ENCODE peak calls at places on chromosomes 4 and X, in ten cellular contexts. One of them, this sample, is unnamed.

GRCh38 chr4:102627831-102628523 is 126.8 kb downstream of the NFKB1 start:
- DNase-seq in aorta: no peak
- DNase-seq in right lobe of liver: no peak
- DNase-seq in small intestine: no peak
- DNase-seq in pancreas: no peak
- DNase-seq in DND-41: no peak
- DNase-seq in psoas muscle: no peak
- DNase-seq in A549: peak
- DNase-seq in caudate nucleus: no peak
- DNase-seq in CD8-positive, alpha-beta memory T cell: no peak
- DNase-seq in this sample: no peak

GRCh38 chrX:11528623-11529022 is 137.1 kb downstream of the ARHGAP6 start:
- DNase-seq in psoas muscle: no peak
- DNase-seq in caudate nucleus: no peak
- DNase-seq in pancreas: no peak
- DNase-seq in DND-41: no peak
- DNase-seq in A549: no peak
- DNase-seq in CD8-positive, alpha-beta memory T cell: no peak
- DNase-seq in right lobe of liver: no peak
- DNase-seq in small intestine: no peak
- DNase-seq in aorta: no peak
- DNase-seq in this sample: no peak

GRCh38 chrX:65581661-65582339 is 47.2 kb upstream of the LAS1L start:
- DNase-seq in pancreas: no peak
- DNase-seq in A549: peak
- DNase-seq in small intestine: peak
- DNase-seq in right lobe of liver: no peak
- DNase-seq in DND-41: peak
- DNase-seq in psoas muscle: no peak
- DNase-seq in caudate nucleus: peak
- DNase-seq in aorta: peak
- DNase-seq in CD8-positive, alpha-beta memory T cell: peak
- DNase-seq in this sample: peak

GRCh38 chrX:45196701-45197100 is 4.0 kb downstream of the DIPK2B start:
- DNase-seq in pancreas: no peak
- DNase-seq in psoas muscle: no peak
- DNase-seq in small intestine: no peak
- DNase-seq in A549: no peak
- DNase-seq in caudate nucleus: no peak
- DNase-seq in aorta: no peak
- DNase-seq in CD8-positive, alpha-beta memory T cell: no peak
- DNase-seq in right lobe of liver: no peak
- DNase-seq in DND-41: no peak
- DNase-seq in this sample: no peak

GRCh38 chr4:184350964-184351363 is 123.4 kb downstream of the IRF2 start:
- DNase-seq in pancreas: no peak
- DNase-seq in DND-41: no peak
- DNase-seq in caudate nucleus: no peak
- DNase-seq in psoas muscle: no peak
- DNase-seq in small intestine: no peak
- DNase-seq in aorta: no peak
- DNase-seq in right lobe of liver: no peak
- DNase-seq in A549: no peak
- DNase-seq in CD8-positive, alpha-beta memory T cell: no peak
- DNase-seq in this sample: no peak

GRCh38 chr4:180098601-180099000 is 2144.6 kb upstream of the TENM3 start:
- DNase-seq in DND-41: no peak
- DNase-seq in caudate nucleus: no peak
- DNase-seq in pancreas: no peak
- DNase-seq in right lobe of liver: no peak
- DNase-seq in psoas muscle: no peak
- DNase-seq in small intestine: no peak
- DNase-seq in A549: no peak
- DNase-seq in aorta: no peak
- DNase-seq in CD8-positive, alpha-beta memory T cell: no peak
- DNase-seq in this sample: no peak

GRCh38 chrX:12970691-12971202 is 4.2 kb upstream of the TMSB4X start:
- DNase-seq in caudate nucleus: no peak
- DNase-seq in CD8-positive, alpha-beta memory T cell: peak
- DNase-seq in psoas muscle: no peak
- DNase-seq in right lobe of liver: no peak
- DNase-seq in A549: no peak
- DNase-seq in aorta: no peak
- DNase-seq in pancreas: no peak
- DNase-seq in DND-41: peak
- DNase-seq in small intestine: peak
- DNase-seq in this sample: peak

GRCh38 chr4:70992354-70992753 is 1.1 kb upstream of the DCK start:
- DNase-seq in DND-41: no peak
- DNase-seq in psoas muscle: no peak
- DNase-seq in right lobe of liver: no peak
- DNase-seq in caudate nucleus: no peak
- DNase-seq in small intestine: peak
- DNase-seq in pancreas: no peak
- DNase-seq in CD8-positive, alpha-beta memory T cell: no peak
- DNase-seq in aorta: no peak
- DNase-seq in A549: peak
- DNase-seq in this sample: no peak

GRCh38 chrX:53682885-53683555 is 3.5 kb downstream of the HUWE1 start:
- DNase-seq in psoas muscle: no peak
- DNase-seq in aorta: no peak
- DNase-seq in right lobe of liver: no peak
- DNase-seq in small intestine: peak
- DNase-seq in DND-41: peak
- DNase-seq in A549: peak
- DNase-seq in pancreas: no peak
- DNase-seq in caudate nucleus: peak
- DNase-seq in CD8-positive, alpha-beta memory T cell: peak
- DNase-seq in this sample: peak

GRCh38 chrX:79413009-79413408 is 45.9 kb upstream of the ITM2A start:
- DNase-seq in small intestine: peak
- DNase-seq in DND-41: no peak
- DNase-seq in pancreas: no peak
- DNase-seq in right lobe of liver: no peak
- DNase-seq in A549: peak
- DNase-seq in aorta: no peak
- DNase-seq in psoas muscle: no peak
- DNase-seq in caudate nucleus: no peak
- DNase-seq in CD8-positive, alpha-beta memory T cell: no peak
- DNase-seq in this sample: no peak

GRCh38 chrX:150870487-150871340 is 27.8 kb downstream of the CD99L2 start:
- DNase-seq in right lobe of liver: no peak
- DNase-seq in caudate nucleus: no peak
- DNase-seq in psoas muscle: no peak
- DNase-seq in DND-41: no peak
- DNase-seq in aorta: no peak
- DNase-seq in CD8-positive, alpha-beta memory T cell: no peak
- DNase-seq in A549: no peak
- DNase-seq in small intestine: no peak
- DNase-seq in pancreas: no peak
- DNase-seq in this sample: no peak

GRCh38 chrX:150873616-150874015 is 24.9 kb downstream of the CD99L2 start:
- DNase-seq in caudate nucleus: no peak
- DNase-seq in aorta: peak
- DNase-seq in psoas muscle: peak
- DNase-seq in DND-41: no peak
- DNase-seq in CD8-positive, alpha-beta memory T cell: no peak
- DNase-seq in A549: no peak
- DNase-seq in right lobe of liver: no peak
- DNase-seq in pancreas: no peak
- DNase-seq in small intestine: no peak
- DNase-seq in this sample: peak

GRCh38 chrX:150871341-150871811 is 27.1 kb downstream of the CD99L2 start:
- DNase-seq in right lobe of liver: no peak
- DNase-seq in CD8-positive, alpha-beta memory T cell: no peak
- DNase-seq in A549: no peak
- DNase-seq in caudate nucleus: no peak
- DNase-seq in small intestine: no peak
- DNase-seq in pancreas: no peak
- DNase-seq in aorta: no peak
- DNase-seq in DND-41: no peak
- DNase-seq in psoas muscle: no peak
- DNase-seq in this sample: no peak

GRCh38 chrX:150872773-150873336 is 25.6 kb downstream of the CD99L2 start:
- DNase-seq in aorta: no peak
- DNase-seq in CD8-positive, alpha-beta memory T cell: no peak
- DNase-seq in right lobe of liver: no peak
- DNase-seq in psoas muscle: peak
- DNase-seq in DND-41: no peak
- DNase-seq in small intestine: no peak
- DNase-seq in pancreas: no peak
- DNase-seq in A549: no peak
- DNase-seq in caudate nucleus: no peak
- DNase-seq in this sample: no peak

DNA sequence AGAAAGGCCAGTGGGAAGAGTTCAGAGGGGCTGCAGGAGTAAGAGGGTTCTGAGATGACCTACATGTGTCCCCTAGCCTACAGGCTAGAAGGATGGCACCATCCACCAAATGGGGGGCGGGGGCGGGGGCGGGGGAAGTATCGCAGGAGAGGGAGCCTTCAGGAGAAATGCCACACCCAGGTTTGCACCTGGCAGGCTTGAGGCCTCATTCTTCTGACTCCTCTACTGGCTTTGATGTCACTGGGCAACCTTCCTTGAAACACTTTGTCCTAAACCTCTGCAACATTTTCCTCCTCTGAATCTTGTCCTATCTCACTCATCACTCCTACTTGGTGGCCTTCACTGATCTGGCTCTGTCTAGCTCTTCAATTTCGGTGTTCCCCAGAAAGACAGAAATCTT is 24.0 kb downstream of the CD99L2 start:
- DNase-seq in aorta: no peak
- DNase-seq in small intestine: no peak
- DNase-seq in A549: no peak
- DNase-seq in caudate nucleus: no peak
- DNase-seq in DND-41: no peak
- DNase-seq in pancreas: no peak
- DNase-seq in right lobe of liver: no peak
- DNase-seq in psoas muscle: peak
- DNase-seq in CD8-positive, alpha-beta memory T cell: no peak
- DNase-seq in this sample: no peak
- H3K27ac ChIP-seq in aorta: peak
- H3K27ac ChIP-seq in small intestine: no peak
- H3K27ac ChIP-seq in A549: peak
- H3K27ac ChIP-seq in caudate nucleus: no peak
- H3K27ac ChIP-seq in DND-41: no peak
- H3K27ac ChIP-seq in pancreas: no peak
- H3K27ac ChIP-seq in right lobe of liver: no peak
- H3K27ac ChIP-seq in psoas muscle: peak
- H3K27ac ChIP-seq in CD8-positive, alpha-beta memory T cell: no peak
- H3K27ac ChIP-seq in this sample: no peak

GRCh38 chrX:136159615-136160025 is 12.3 kb downstream of the FHL1 start:
- DNase-seq in A549: no peak
- DNase-seq in DND-41: no peak
- DNase-seq in CD8-positive, alpha-beta memory T cell: no peak
- DNase-seq in caudate nucleus: no peak
- DNase-seq in pancreas: no peak
- DNase-seq in small intestine: peak
- DNase-seq in psoas muscle: no peak
- DNase-seq in aorta: no peak
- DNase-seq in right lobe of liver: peak
- DNase-seq in this sample: no peak
- H3K27ac ChIP-seq in A549: no peak
- H3K27ac ChIP-seq in DND-41: no peak
- H3K27ac ChIP-seq in CD8-positive, alpha-beta memory T cell: no peak
- H3K27ac ChIP-seq in caudate nucleus: no peak
- H3K27ac ChIP-seq in pancreas: no peak
- H3K27ac ChIP-seq in small intestine: no peak
- H3K27ac ChIP-seq in psoas muscle: no peak
- H3K27ac ChIP-seq in aorta: no peak
- H3K27ac ChIP-seq in right lobe of liver: no peak
- H3K27ac ChIP-seq in this sample: no peak

DNA sequence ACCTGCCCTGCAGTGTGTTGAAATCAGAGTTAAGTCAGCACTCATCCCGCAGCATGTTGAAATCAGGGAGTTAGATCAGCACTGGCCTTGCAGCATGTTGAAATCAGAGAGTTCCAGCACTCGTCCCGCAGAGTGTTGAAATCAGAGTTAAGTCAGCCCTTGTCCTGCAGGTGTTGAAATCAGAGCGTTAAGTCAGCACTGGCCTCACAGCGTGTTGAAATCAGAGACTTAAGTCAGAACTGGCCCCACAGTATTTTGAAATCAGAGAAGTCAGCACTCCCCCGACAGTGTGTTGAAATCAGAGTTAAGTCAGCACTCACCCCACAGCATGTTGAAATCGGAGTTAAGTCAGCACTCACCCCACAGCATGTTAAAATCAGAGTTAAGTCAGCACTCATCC is 10.9 kb upstream of the UVSSA start:
- DNase-seq in DND-41: no peak
- DNase-seq in right lobe of liver: no peak
- DNase-seq in psoas muscle: no peak
- DNase-seq in pancreas: no peak
- DNase-seq in aorta: no peak
- DNase-seq in small intestine: no peak
- DNase-seq in caudate nucleus: no peak
- DNase-seq in CD8-positive, alpha-beta memory T cell: no peak
- DNase-seq in A549: peak
- DNase-seq in this sample: no peak
- H3K27ac ChIP-seq in DND-41: no peak
- H3K27ac ChIP-seq in right lobe of liver: no peak
- H3K27ac ChIP-seq in psoas muscle: no peak
- H3K27ac ChIP-seq in pancreas: no peak
- H3K27ac ChIP-seq in aorta: no peak
- H3K27ac ChIP-seq in small intestine: no peak
- H3K27ac ChIP-seq in caudate nucleus: no peak
- H3K27ac ChIP-seq in CD8-positive, alpha-beta memory T cell: no peak
- H3K27ac ChIP-seq in A549: no peak
- H3K27ac ChIP-seq in this sample: no peak

GRCh38 chr4:186942745-186943606 is 219.3 kb upstream of the FAT1 start:
- DNase-seq in CD8-positive, alpha-beta memory T cell: no peak
- DNase-seq in A549: no peak
- DNase-seq in aorta: no peak
- DNase-seq in psoas muscle: no peak
- DNase-seq in pancreas: no peak
- DNase-seq in right lobe of liver: no peak
- DNase-seq in small intestine: peak
- DNase-seq in DND-41: no peak
- DNase-seq in caudate nucleus: no peak
- DNase-seq in this sample: no peak

GRCh38 chr4:186940476-186940875 is 216.8 kb upstream of the FAT1 start:
- DNase-seq in right lobe of liver: no peak
- DNase-seq in psoas muscle: no peak
- DNase-seq in caudate nucleus: no peak
- DNase-seq in pancreas: no peak
- DNase-seq in CD8-positive, alpha-beta memory T cell: no peak
- DNase-seq in aorta: no peak
- DNase-seq in DND-41: no peak
- DNase-seq in A549: no peak
- DNase-seq in small intestine: no peak
- DNase-seq in this sample: no peak

GRCh38 chr4:186946682-186947294 is 223.1 kb upstream of the FAT1 start:
- DNase-seq in small intestine: peak
- DNase-seq in DND-41: no peak
- DNase-seq in aorta: no peak
- DNase-seq in pancreas: peak
- DNase-seq in caudate nucleus: no peak
- DNase-seq in psoas muscle: no peak
- DNase-seq in right lobe of liver: no peak
- DNase-seq in A549: peak
- DNase-seq in CD8-positive, alpha-beta memory T cell: no peak
- DNase-seq in this sample: no peak

GRCh38 chr4:186946140-186946539 is 222.5 kb upstream of the FAT1 start:
- DNase-seq in pancreas: peak
- DNase-seq in right lobe of liver: peak
- DNase-seq in A549: no peak
- DNase-seq in aorta: no peak
- DNase-seq in CD8-positive, alpha-beta memory T cell: no peak
- DNase-seq in DND-41: no peak
- DNase-seq in psoas muscle: no peak
- DNase-seq in caudate nucleus: no peak
- DNase-seq in small intestine: peak
- DNase-seq in this sample: no peak

GRCh38 chr4:186943607-186943908 is 219.9 kb upstream of the FAT1 start:
- DNase-seq in caudate nucleus: no peak
- DNase-seq in aorta: no peak
- DNase-seq in psoas muscle: no peak
- DNase-seq in DND-41: no peak
- DNase-seq in right lobe of liver: no peak
- DNase-seq in small intestine: peak
- DNase-seq in pancreas: no peak
- DNase-seq in A549: no peak
- DNase-seq in CD8-positive, alpha-beta memory T cell: no peak
- DNase-seq in this sample: no peak
- H3K27ac ChIP-seq in caudate nucleus: no peak
- H3K27ac ChIP-seq in aorta: no peak
- H3K27ac ChIP-seq in psoas muscle: no peak
- H3K27ac ChIP-seq in DND-41: no peak
- H3K27ac ChIP-seq in right lobe of liver: no peak
- H3K27ac ChIP-seq in small intestine: no peak
- H3K27ac ChIP-seq in pancreas: no peak
- H3K27ac ChIP-seq in A549: no peak
- H3K27ac ChIP-seq in CD8-positive, alpha-beta memory T cell: no peak
- H3K27ac ChIP-seq in this sample: no peak

This sample was measured in CD4-positive, CD25-positive, alpha-beta regulatory T cell.